ENCODE peak calls at places on chromosomes 13 and 19, in five cellular contexts. One of them, this sample, is unnamed.

GRCh38 chr19:10419646-10420443 is 493 bp upstream of the PDE4A start:
- DNase-seq in AG09309: no peak
- DNase-seq in PC-3: peak
- DNase-seq in dorsolateral prefrontal cortex: peak
- DNase-seq in breast epithelium: no peak
- DNase-seq in this sample: peak

GRCh38 chr19:1469200-1469935 is 9.6 kb downstream of the C19orf25 start:
- DNase-seq in AG09309: no peak
- DNase-seq in PC-3: peak
- DNase-seq in dorsolateral prefrontal cortex: no peak
- DNase-seq in breast epithelium: no peak
- DNase-seq in this sample: no peak

GRCh38 chr19:16520074-16520973 is 21.9 kb downstream of the CHERP start:
- DNase-seq in AG09309: no peak
- DNase-seq in PC-3: no peak
- DNase-seq in dorsolateral prefrontal cortex: no peak
- DNase-seq in breast epithelium: no peak
- DNase-seq in this sample: no peak

GRCh38 chr13:25920931-25921330 is 130.9 kb downstream of the SHISA2 start:
- DNase-seq in AG09309: no peak
- DNase-seq in PC-3: no peak
- DNase-seq in dorsolateral prefrontal cortex: no peak
- DNase-seq in breast epithelium: no peak
- DNase-seq in this sample: no peak

GRCh38 chr19:1269478-1270167 is 491 bp downstream of the CIRBP start:
- DNase-seq in AG09309: no peak
- DNase-seq in PC-3: peak
- DNase-seq in dorsolateral prefrontal cortex: peak
- DNase-seq in breast epithelium: peak
- DNase-seq in this sample: peak

GRCh38 chr13:50898338-50898737 is 11.3 kb upstream of the RNASEH2B start:
- DNase-seq in AG09309: no peak
- DNase-seq in PC-3: no peak
- DNase-seq in dorsolateral prefrontal cortex: no peak
- DNase-seq in breast epithelium: no peak
- DNase-seq in this sample: no peak

GRCh38 chr19:44593294-44593693 is 20.1 kb upstream of the IGSF23 start:
- DNase-seq in AG09309: no peak
- DNase-seq in PC-3: no peak
- DNase-seq in dorsolateral prefrontal cortex: no peak
- DNase-seq in breast epithelium: no peak
- DNase-seq in this sample: no peak

GRCh38 chr13:51811046-51811445 is 7.1 kb upstream of the DHRS12 start:
- DNase-seq in AG09309: no peak
- DNase-seq in PC-3: no peak
- DNase-seq in dorsolateral prefrontal cortex: no peak
- DNase-seq in breast epithelium: no peak
- DNase-seq in this sample: no peak

GRCh38 chr19:46489445-46490272 is 6.0 kb downstream of the PNMA8B start:
- DNase-seq in AG09309: no peak
- DNase-seq in PC-3: no peak
- DNase-seq in dorsolateral prefrontal cortex: no peak
- DNase-seq in breast epithelium: no peak
- DNase-seq in this sample: no peak

GRCh38 chr13:44302948-44303575 is 70.6 kb upstream of the SERP2 start:
- DNase-seq in AG09309: no peak
- DNase-seq in PC-3: no peak
- DNase-seq in dorsolateral prefrontal cortex: no peak
- DNase-seq in breast epithelium: no peak
- DNase-seq in this sample: no peak

GRCh38 chr19:23273594-23274412 is 23.6 kb upstream of the ZNF724 start:
- DNase-seq in AG09309: no peak
- DNase-seq in PC-3: peak
- DNase-seq in dorsolateral prefrontal cortex: peak
- DNase-seq in breast epithelium: peak
- DNase-seq in this sample: peak

GRCh38 chr19:35748106-35749020 is at the start of gene LIN37:
- DNase-seq in AG09309: peak
- DNase-seq in PC-3: peak
- DNase-seq in dorsolateral prefrontal cortex: peak
- DNase-seq in breast epithelium: peak
- DNase-seq in this sample: no peak

GRCh38 chr19:17205237-17206140 is 9.7 kb upstream of the USE1 start:
- DNase-seq in AG09309: no peak
- DNase-seq in PC-3: peak
- DNase-seq in dorsolateral prefrontal cortex: peak
- DNase-seq in breast epithelium: peak
- DNase-seq in this sample: peak

GRCh38 chr19:40395956-40396355 is 6.0 kb upstream of the HIPK4 start:
- DNase-seq in AG09309: no peak
- DNase-seq in PC-3: no peak
- DNase-seq in dorsolateral prefrontal cortex: no peak
- DNase-seq in breast epithelium: no peak
- DNase-seq in this sample: no peak

GRCh38 chr13:33351324-33351723 is 65.8 kb upstream of the STARD13 start:
- DNase-seq in AG09309: peak
- DNase-seq in PC-3: peak
- DNase-seq in dorsolateral prefrontal cortex: no peak
- DNase-seq in breast epithelium: no peak
- DNase-seq in this sample: no peak
- TF ChIP-seq CTCF in AG09309: peak
- TF ChIP-seq CTCF in PC-3: no peak
- TF ChIP-seq CTCF in dorsolateral prefrontal cortex: no peak
- TF ChIP-seq CTCF in breast epithelium: peak
- TF ChIP-seq CTCF in this sample: no peak

GRCh38 chr19:18339703-18340102 is 695 bp upstream of the PGPEP1 start:
- DNase-seq in AG09309: no peak
- DNase-seq in PC-3: peak
- DNase-seq in dorsolateral prefrontal cortex: no peak
- DNase-seq in breast epithelium: no peak
- DNase-seq in this sample: no peak
- TF ChIP-seq CTCF in AG09309: peak
- TF ChIP-seq CTCF in PC-3: peak
- TF ChIP-seq CTCF in dorsolateral prefrontal cortex: no peak
- TF ChIP-seq CTCF in breast epithelium: no peak
- TF ChIP-seq CTCF in this sample: peak

GRCh38 chr13:98879127-98879520 is 98.7 kb downstream of the DOCK9 start:
- DNase-seq in AG09309: no peak
- DNase-seq in PC-3: no peak
- DNase-seq in dorsolateral prefrontal cortex: no peak
- DNase-seq in breast epithelium: no peak
- DNase-seq in this sample: no peak
- TF ChIP-seq CTCF in AG09309: no peak
- TF ChIP-seq CTCF in PC-3: no peak
- TF ChIP-seq CTCF in dorsolateral prefrontal cortex: no peak
- TF ChIP-seq CTCF in breast epithelium: no peak
- TF ChIP-seq CTCF in this sample: no peak

GRCh38 chr13:108895220-108895704 is 265.9 kb downstream of the MYO16 start:
- DNase-seq in AG09309: no peak
- DNase-seq in PC-3: peak
- DNase-seq in dorsolateral prefrontal cortex: no peak
- DNase-seq in breast epithelium: no peak
- DNase-seq in this sample: no peak
- TF ChIP-seq CTCF in AG09309: peak
- TF ChIP-seq CTCF in PC-3: peak
- TF ChIP-seq CTCF in dorsolateral prefrontal cortex: peak
- TF ChIP-seq CTCF in breast epithelium: peak
- TF ChIP-seq CTCF in this sample: peak

DNA sequence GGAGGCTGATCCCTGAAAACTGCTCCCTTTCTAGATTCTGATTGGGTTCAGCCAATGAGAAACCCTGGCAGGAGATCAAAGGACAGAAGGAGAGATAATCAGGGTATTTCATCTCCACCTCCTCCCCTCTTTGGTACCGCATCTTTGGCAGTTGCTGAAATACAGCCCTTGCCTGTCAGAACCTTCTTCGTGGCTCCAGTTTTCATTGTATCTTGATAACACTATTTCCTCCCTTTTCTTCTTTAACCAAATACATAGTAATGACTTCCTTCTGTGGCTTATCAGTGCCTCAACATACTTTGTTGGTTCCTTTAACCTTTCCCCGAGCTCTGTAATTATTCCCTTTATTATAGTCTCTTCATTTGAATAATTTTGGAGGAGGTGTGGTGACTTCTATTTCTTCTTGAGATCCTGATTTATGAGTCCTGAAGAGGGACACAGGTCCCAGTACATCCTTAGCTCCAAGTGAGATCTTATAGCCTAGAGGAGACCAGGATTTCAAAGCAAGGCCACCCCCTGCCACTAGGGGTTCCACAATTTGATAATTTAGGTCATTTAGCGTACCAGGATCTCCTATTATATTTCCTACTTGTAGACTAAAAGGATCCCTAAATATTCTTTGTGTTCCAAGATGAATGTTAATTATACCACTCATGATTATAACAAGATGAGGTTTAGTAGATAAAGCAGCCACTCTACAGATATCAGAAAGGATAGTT is 98.0 kb downstream of the EDNRB start:
- DNase-seq in AG09309: no peak
- DNase-seq in PC-3: peak
- DNase-seq in dorsolateral prefrontal cortex: no peak
- DNase-seq in breast epithelium: no peak
- DNase-seq in this sample: no peak
- TF ChIP-seq CTCF in AG09309: no peak
- TF ChIP-seq CTCF in PC-3: peak
- TF ChIP-seq CTCF in dorsolateral prefrontal cortex: no peak
- TF ChIP-seq CTCF in breast epithelium: no peak
- TF ChIP-seq CTCF in this sample: peak

DNA sequence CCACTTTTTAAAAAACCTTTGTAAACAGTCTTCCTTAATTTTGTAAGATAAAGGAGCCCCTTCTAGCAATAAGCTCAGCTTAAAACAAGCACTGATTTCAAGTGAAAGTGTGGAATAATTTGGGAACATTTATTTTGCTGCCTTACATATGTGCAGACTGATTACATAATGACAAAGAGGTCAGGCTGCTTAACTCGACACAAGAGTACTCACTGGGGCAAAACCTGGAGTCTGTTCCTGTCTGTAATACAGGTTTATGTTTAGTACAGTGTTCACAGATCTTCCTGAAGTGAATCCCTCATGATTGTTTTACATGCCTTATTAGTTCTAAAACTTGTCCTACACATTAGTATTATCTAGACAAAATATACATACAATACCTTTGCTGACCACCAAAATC is 609.8 kb downstream of the LMO7 start:
- DNase-seq in AG09309: no peak
- DNase-seq in PC-3: no peak
- DNase-seq in dorsolateral prefrontal cortex: no peak
- DNase-seq in breast epithelium: no peak
- DNase-seq in this sample: no peak
- TF ChIP-seq CTCF in AG09309: no peak
- TF ChIP-seq CTCF in PC-3: no peak
- TF ChIP-seq CTCF in dorsolateral prefrontal cortex: no peak
- TF ChIP-seq CTCF in breast epithelium: no peak
- TF ChIP-seq CTCF in this sample: no peak

GRCh38 chr13:29786698-29787097 is 63.7 kb downstream of the UBL3 start:
- DNase-seq in AG09309: no peak
- DNase-seq in PC-3: no peak
- DNase-seq in dorsolateral prefrontal cortex: no peak
- DNase-seq in breast epithelium: no peak
- DNase-seq in this sample: no peak

GRCh38 chr13:29791508-29791907 is 58.9 kb downstream of the UBL3 start:
- DNase-seq in AG09309: no peak
- DNase-seq in PC-3: no peak
- DNase-seq in dorsolateral prefrontal cortex: no peak
- DNase-seq in breast epithelium: no peak
- DNase-seq in this sample: no peak

DNA sequence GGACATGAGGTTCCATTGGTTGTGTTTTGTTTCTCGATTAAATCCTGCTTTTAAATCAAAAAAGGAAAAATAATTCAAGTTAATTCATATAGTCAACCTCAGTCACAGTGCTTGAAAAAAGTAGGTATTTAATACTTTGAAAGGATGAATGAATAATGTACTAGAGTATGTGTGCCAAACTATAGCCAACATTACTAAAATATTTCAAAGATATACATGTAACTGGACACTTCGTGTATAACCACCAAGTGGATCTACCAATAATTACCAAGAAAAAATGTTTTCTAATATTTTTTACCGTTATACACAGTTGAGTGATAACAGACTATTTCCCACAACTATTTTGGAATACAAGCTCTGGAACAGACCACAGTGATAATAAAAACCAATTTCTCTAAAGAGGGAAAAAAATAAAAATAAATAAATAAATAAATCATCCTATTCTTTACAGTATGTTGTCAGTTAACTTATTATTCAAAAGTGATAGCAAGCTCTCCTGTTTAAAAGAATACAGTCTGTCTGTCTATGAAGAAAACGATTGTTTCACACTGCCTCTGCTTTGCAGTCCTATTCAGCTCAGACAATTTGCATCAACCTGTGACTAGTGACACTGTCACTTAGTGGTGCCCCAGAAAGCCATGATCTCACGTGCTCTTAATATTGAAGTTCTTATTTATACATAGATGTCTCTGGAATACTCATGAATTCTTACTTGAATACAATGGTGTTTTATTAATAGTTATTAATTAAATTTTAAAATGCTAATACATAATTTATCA is 58.2 kb downstream of the UBL3 start:
- DNase-seq in AG09309: no peak
- DNase-seq in PC-3: no peak
- DNase-seq in dorsolateral prefrontal cortex: no peak
- DNase-seq in breast epithelium: no peak
- DNase-seq in this sample: no peak
- TF ChIP-seq CTCF in AG09309: no peak
- TF ChIP-seq CTCF in PC-3: no peak
- TF ChIP-seq CTCF in dorsolateral prefrontal cortex: no peak
- TF ChIP-seq CTCF in breast epithelium: no peak
- TF ChIP-seq CTCF in this sample: no peak

DNA sequence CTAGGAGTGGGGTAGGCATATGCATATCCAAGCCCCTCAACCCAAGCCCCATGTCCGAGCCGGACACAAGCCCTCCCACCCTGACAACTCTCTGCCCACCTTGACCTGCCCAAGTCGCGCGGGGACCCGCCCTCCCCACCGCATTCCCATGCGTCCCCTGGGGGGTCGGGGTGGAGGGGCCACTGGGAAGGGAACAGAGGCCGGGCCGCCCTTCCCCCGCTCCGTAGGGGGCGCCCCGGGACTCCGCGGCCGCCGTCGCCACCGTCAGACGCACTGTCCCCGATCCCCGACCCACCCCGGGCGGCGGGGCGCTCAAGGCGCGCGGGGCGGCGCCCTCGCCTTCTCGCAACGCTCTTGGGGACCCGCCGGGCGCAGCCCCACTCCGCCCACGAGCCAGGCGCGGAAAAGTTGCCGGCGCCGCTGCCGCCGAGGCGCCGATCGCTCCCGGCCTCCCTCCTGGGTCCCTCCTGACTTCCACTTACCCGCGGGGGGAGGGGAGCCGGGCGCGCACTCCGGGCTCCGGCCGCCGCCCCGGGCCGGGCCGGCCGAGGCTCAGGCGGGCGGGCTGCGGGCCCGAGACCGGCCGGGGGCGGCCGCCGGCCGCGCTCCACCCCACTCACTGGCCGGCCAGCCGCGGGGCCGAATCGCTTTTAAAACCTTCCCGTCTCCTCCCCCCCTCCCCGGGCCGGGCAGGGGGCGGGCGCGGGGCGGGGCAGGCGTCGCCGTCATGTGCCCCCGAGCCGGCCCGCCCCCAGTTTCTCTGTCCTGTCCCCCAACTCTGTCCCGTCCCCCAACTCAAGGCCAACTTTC is 34.4 kb upstream of the NANOS3 start:
- DNase-seq in AG09309: no peak
- DNase-seq in PC-3: peak
- DNase-seq in dorsolateral prefrontal cortex: no peak
- DNase-seq in breast epithelium: peak
- DNase-seq in this sample: no peak
- TF ChIP-seq CTCF in AG09309: no peak
- TF ChIP-seq CTCF in PC-3: no peak
- TF ChIP-seq CTCF in dorsolateral prefrontal cortex: no peak
- TF ChIP-seq CTCF in breast epithelium: no peak
- TF ChIP-seq CTCF in this sample: no peak